ENCODE peak calls at places on chromosomes 2 and 18, in eight cellular contexts. H, C, R, X, F, Z, J and G are unnamed samples.

GRCh38 chr2:236641051-236641450 is 71.4 kb downstream of the ACKR3 start:
- DNase-seq in H (no peak), C (no peak), R (no peak), X (no peak), F (no peak), Z (no peak), J (no peak), G (no peak)

GRCh38 chr2:203758841-203759691 is 52.6 kb downstream of the CD28 start:
- DNase-seq in H (no peak), C (no peak), R (peak), X (peak), F (no peak), Z (no peak), J (peak), G (no peak)

GRCh38 chr2:133732982-133733670 is 164.9 kb upstream of the NCKAP5 start:
- DNase-seq in H (no peak), C (no peak), R (no peak), X (no peak), F (no peak), Z (no peak), J (no peak), G (no peak)

GRCh38 chr2:145060876-145061275 is 541.0 kb upstream of the ZEB2 start:
- DNase-seq in H (no peak), C (no peak), R (no peak), X (no peak), F (no peak), Z (no peak), J (no peak), G (no peak)

GRCh38 chr18:55547705-55548056 is 40.3 kb downstream of the TCF4 start:
- DNase-seq in H (no peak), C (no peak), R (no peak), X (no peak), F (no peak), Z (no peak), J (no peak), G (no peak)

GRCh38 chr2:40202798-40203400 is 249.0 kb downstream of the SLC8A1 start:
- DNase-seq in H (no peak), C (no peak), R (no peak), X (peak), F (no peak), Z (no peak), J (no peak), G (no peak)

GRCh38 chr18:48913201-48913600 is 37.6 kb downstream of the SMAD7 start:
- DNase-seq in H (no peak), C (no peak), R (no peak), X (no peak), F (peak), Z (no peak), J (no peak), G (no peak)

GRCh38 chr18:30999186-30999585 is 43.4 kb downstream of the DSC3 start:
- DNase-seq in H (no peak), C (no peak), R (peak), X (no peak), F (no peak), Z (no peak), J (no peak), G (no peak)

GRCh38 chr18:23949863-23950262 is 64.7 kb upstream of the TTC39C start:
- DNase-seq in H (no peak), C (no peak), R (no peak), X (no peak), F (no peak), Z (no peak), J (no peak), G (no peak)

GRCh38 chr18:76350134-76351025 is 144.7 kb downstream of the ZNF516 start:
- DNase-seq in H (no peak), C (no peak), R (no peak), X (no peak), F (no peak), Z (no peak), J (no peak), G (no peak)

GRCh38 chr18:39555511-39555910 is 1989.9 kb upstream of the CELF4 start:
- DNase-seq in H (no peak), C (no peak), R (no peak), X (no peak), F (no peak), Z (no peak), J (no peak), G (no peak)

GRCh38 chr2:97743913-97744312 is 30.5 kb downstream of the ZAP70 start:
- DNase-seq in H (no peak), C (no peak), R (no peak), X (no peak), F (no peak), Z (no peak), J (no peak), G (no peak)

GRCh38 chr2:43980902-43981301 is 14.9 kb downstream of the LRPPRC start:
- DNase-seq in H (no peak), C (no peak), R (no peak), X (no peak), F (no peak), Z (no peak), J (no peak), G (no peak)

GRCh38 chr2:12051831-12052230 is 305.4 kb downstream of the LPIN1 start:
- DNase-seq in H (no peak), C (no peak), R (no peak), X (no peak), F (no peak), Z (no peak), J (peak), G (no peak)

GRCh38 chr2:48915884-48916283 is 160.4 kb upstream of the LHCGR start:
- DNase-seq in H (no peak), C (no peak), R (no peak), X (no peak), F (no peak), Z (no peak), J (no peak), G (no peak)

GRCh38 chr18:44143054-44143453 is 537.6 kb upstream of the SETBP1 start:
- DNase-seq in H (no peak), C (no peak), R (no peak), X (no peak), F (no peak), Z (no peak), J (no peak), G (no peak)

GRCh38 chr2:63792523-63792922 is 49.2 kb upstream of the UGP2 start:
- DNase-seq in H (no peak), C (no peak), R (peak), X (peak), F (no peak), Z (no peak), J (peak), G (no peak)

GRCh38 chr18:27413495-27414401 is 228.6 kb upstream of the CHST9 start:
- DNase-seq in H (no peak), C (no peak), R (peak), X (no peak), F (no peak), Z (no peak), J (no peak), G (no peak)

GRCh38 chr2:227939271-227940027 is 68.0 kb downstream of the DAW1 start:
- DNase-seq in H (no peak), C (peak), R (peak), X (peak), F (no peak), Z (no peak), J (no peak), G (peak)

GRCh38 chr18:63603772-63604171 is 16.6 kb downstream of the SERPINB13 start:
- DNase-seq in H (no peak), C (no peak), R (no peak), X (no peak), F (no peak), Z (no peak), J (no peak), G (no peak)

GRCh38 chr2:138433995-138434991 is 67.3 kb upstream of the SPOPL start:
- DNase-seq in H (no peak), C (no peak), R (peak), X (no peak), F (no peak), Z (no peak), J (no peak), G (no peak)

GRCh38 chr2:183185534-183185933 is 61.3 kb downstream of the NUP35 start:
- DNase-seq in H (no peak), C (no peak), R (no peak), X (no peak), F (no peak), Z (no peak), J (no peak), G (no peak)

GRCh38 chr2:132632000-132632649 is 37.9 kb downstream of the LYPD1 start:
- DNase-seq in H (no peak), C (no peak), R (no peak), X (no peak), F (no peak), Z (peak), J (no peak), G (no peak)

GRCh38 chr18:59070181-59070912 is 69.3 kb upstream of the SEC11C start:
- DNase-seq in H (peak), C (peak), R (peak), X (peak), F (peak), Z (peak), J (peak), G (peak)

GRCh38 chr18:35747894-35748472 is 166.4 kb downstream of the GALNT1 start:
- DNase-seq in H (no peak), C (no peak), R (no peak), X (no peak), F (no peak), Z (no peak), J (no peak), G (no peak)

GRCh38 chr2:234556848-234557573 is 60.1 kb upstream of the ARL4C start:
- DNase-seq in H (no peak), C (no peak), R (no peak), X (no peak), F (no peak), Z (no peak), J (no peak), G (no peak)

GRCh38 chr2:105893011-105893995 is 148.6 kb downstream of the NCK2 start:
- DNase-seq in H (no peak), C (no peak), R (no peak), X (peak), F (no peak), Z (no peak), J (no peak), G (no peak)

GRCh38 chr2:79026061-79026460 is 559 bp downstream of the REG3G start:
- DNase-seq in H (no peak), C (no peak), R (no peak), X (no peak), F (no peak), Z (no peak), J (no peak), G (no peak)

GRCh38 chr2:203418271-203418670 is 90.1 kb downstream of the ABI2 start:
- DNase-seq in H (no peak), C (no peak), R (peak), X (no peak), F (no peak), Z (no peak), J (no peak), G (no peak)

GRCh38 chr2:70707706-70708105 is 60.3 kb downstream of the ADD2 start:
- DNase-seq in H (no peak), C (no peak), R (no peak), X (no peak), F (no peak), Z (no peak), J (no peak), G (no peak)

GRCh38 chr2:40364143-40364903 is 87.6 kb downstream of the SLC8A1 start:
- DNase-seq in H (no peak), C (no peak), R (peak), X (no peak), F (no peak), Z (no peak), J (no peak), G (no peak)

GRCh38 chr18:71250191-71250590 is 961.3 kb downstream of the SOCS6 start:
- DNase-seq in H (no peak), C (no peak), R (no peak), X (no peak), F (no peak), Z (no peak), J (no peak), G (no peak)

GRCh38 chr2:65367517-65367916 is 64.9 kb downstream of the SPRED2 start:
- DNase-seq in H (no peak), C (no peak), R (peak), X (peak), F (no peak), Z (no peak), J (peak), G (peak)

GRCh38 chr2:198325359-198325758 is 521.0 kb downstream of the PLCL1 start:
- DNase-seq in H (no peak), C (no peak), R (no peak), X (no peak), F (no peak), Z (no peak), J (no peak), G (no peak)

GRCh38 chr2:95314964-95315611 is 17.9 kb downstream of the KCNIP3 start:
- DNase-seq in H (no peak), C (peak), R (peak), X (no peak), F (no peak), Z (peak), J (no peak), G (no peak)

GRCh38 chr18:54358495-54358793 is 738 bp downstream of the C18orf54 start:
- DNase-seq in H (peak), C (no peak), R (no peak), X (peak), F (no peak), Z (no peak), J (no peak), G (no peak)

GRCh38 chr2:45729753-45730512 is 78.5 kb downstream of the PRKCE start:
- DNase-seq in H (no peak), C (peak), R (no peak), X (no peak), F (no peak), Z (no peak), J (no peak), G (no peak)

GRCh38 chr18:59340312-59340711 is 18.8 kb downstream of the LMAN1 start:
- DNase-seq in H (no peak), C (no peak), R (no peak), X (no peak), F (no peak), Z (no peak), J (no peak), G (no peak)

GRCh38 chr2:39437522-39438296 is 624 bp upstream of the MAP4K3 start:
- DNase-seq in H (peak), C (peak), R (peak), X (no peak), F (peak), Z (peak), J (no peak), G (no peak)

GRCh38 chr2:13193900-13194299 is 477.2 kb downstream of the TRIB2 start:
- DNase-seq in H (no peak), C (no peak), R (peak), X (no peak), F (no peak), Z (no peak), J (no peak), G (peak)

DNA sequence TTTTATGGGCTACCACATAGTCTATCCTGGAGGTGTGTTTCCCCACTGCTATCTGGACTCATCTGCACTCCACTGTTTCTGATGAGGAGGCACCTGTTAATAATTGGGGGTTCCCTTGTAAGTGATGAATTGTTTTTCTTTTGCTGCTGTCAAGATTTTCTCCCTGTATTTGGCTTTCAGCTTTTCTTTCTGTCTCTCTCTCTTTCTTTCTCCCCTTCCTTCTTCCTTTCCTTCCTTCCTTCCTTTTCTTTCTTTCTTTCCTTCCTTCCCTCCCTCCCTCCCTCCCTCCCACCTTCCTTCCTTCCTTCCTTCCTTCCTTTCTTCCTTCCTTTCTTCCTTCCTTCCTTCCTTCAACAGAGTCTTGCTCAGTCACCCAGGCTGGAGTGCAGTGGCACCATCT is 9.2 kb downstream of the GNLY start:
- DNase-seq in H (no peak), C (no peak), R (no peak), X (no peak), F (no peak), Z (no peak), J (no peak), G (no peak)
- H3K4me3 ChIP-seq in H (no peak), C (no peak), R (no peak), X (no peak), F (no peak), Z (no peak), J (no peak), G (no peak)

GRCh38 chr18:51195086-51195601 is 2.3 kb downstream of the MEX3C start:
- DNase-seq in H (no peak), C (no peak), R (no peak), X (no peak), F (no peak), Z (no peak), J (no peak), G (no peak)

GRCh38 chr18:51196116-51196810 is 1.2 kb downstream of the MEX3C start:
- DNase-seq in H (peak), C (no peak), R (peak), X (no peak), F (peak), Z (peak), J (no peak), G (no peak)

GRCh38 chr18:51196811-51197660 is 445 bp downstream of the MEX3C start:
- DNase-seq in H (peak), C (no peak), R (peak), X (no peak), F (peak), Z (no peak), J (no peak), G (peak)

GRCh38 chr18:51195602-51196115 is 1.8 kb downstream of the MEX3C start:
- DNase-seq in H (no peak), C (peak), R (peak), X (no peak), F (peak), Z (no peak), J (no peak), G (no peak)

GRCh38 chr18:51197661-51198424 is at the start of gene MEX3C:
- DNase-seq in H (peak), C (peak), R (peak), X (peak), F (peak), Z (peak), J (peak), G (peak)
- TF ChIP-seq CTCF in H (peak), C (no peak), R (peak), X (peak), F (peak), Z (peak), J (peak), G (peak)

GRCh38 chr2:100321181-100321880 is 970 bp downstream of the LONRF2 start:
- DNase-seq in H (peak), C (no peak), R (peak), X (no peak), F (no peak), Z (peak), J (no peak), G (no peak)
- H3K4me3 ChIP-seq in H (peak), C (no peak), R (peak), X (peak), F (no peak), Z (peak), J (peak), G (peak)

GRCh38 chr2:224359569-224359968 is 42.3 kb downstream of the FAM124B start:
- DNase-seq in H (no peak), C (no peak), R (peak), X (no peak), F (no peak), Z (no peak), J (no peak), G (no peak)
- TF ChIP-seq CTCF in H (peak), C (peak), R (peak), X (peak), F (no peak), Z (peak), J (peak), G (peak)

GRCh38 chr2:106956416-106956815 is 70.4 kb upstream of the ST6GAL2 start:
- DNase-seq in H (no peak), C (no peak), R (peak), X (peak), F (no peak), Z (no peak), J (no peak), G (no peak)
- H3K4me3 ChIP-seq in H (no peak), C (no peak), R (no peak), X (no peak), F (no peak), Z (no peak), J (no peak), G (no peak)

DNA sequence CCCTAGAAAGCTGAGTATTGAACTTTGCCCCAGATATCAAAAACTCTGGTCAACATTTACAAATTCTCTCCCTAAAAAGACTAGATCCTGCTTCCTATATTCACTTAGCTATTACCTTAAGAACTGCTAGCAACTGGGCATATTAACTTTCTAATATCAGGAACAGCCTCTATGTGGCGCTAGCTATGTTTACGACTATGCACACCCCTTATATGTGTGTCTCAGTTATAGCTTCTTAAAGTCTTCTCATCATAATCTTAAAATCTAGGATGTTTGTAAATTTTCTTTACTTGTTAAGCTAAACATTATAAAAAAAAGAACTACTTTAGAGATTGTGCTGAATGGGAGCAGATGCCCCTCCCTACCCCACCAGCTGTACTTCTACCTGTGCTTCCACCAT is 1.7 kb upstream of the STAMBP start:
- DNase-seq in H (no peak), C (no peak), R (peak), X (peak), F (no peak), Z (no peak), J (no peak), G (no peak)
- TF ChIP-seq CTCF in H (peak), C (peak), R (peak), X (peak), F (no peak), Z (no peak), J (peak), G (no peak)

DNA sequence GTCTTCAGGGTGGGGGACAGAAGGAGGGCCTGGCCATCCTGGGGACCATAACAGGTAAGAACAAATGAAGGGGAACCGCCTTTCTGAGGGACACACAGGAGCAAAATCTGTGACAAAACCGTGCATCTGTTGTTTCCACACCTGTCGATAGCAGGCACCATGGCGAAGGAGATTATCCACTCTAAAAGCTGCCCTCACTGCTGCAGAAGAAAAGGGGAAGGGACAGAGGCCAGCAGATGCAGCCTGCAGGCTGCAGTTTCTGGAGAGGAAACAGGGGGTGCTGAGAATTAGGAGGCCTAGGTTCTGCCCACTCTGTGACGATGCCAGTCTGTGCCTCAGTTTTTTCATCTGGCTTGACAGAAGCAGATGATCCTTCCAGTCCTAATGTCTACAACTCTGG is 17.8 kb downstream of the PAX8 start:
- DNase-seq in H (no peak), C (no peak), R (no peak), X (no peak), F (no peak), Z (no peak), J (no peak), G (no peak)
- H3K4me3 ChIP-seq in H (no peak), C (no peak), R (no peak), X (no peak), F (no peak), Z (no peak), J (no peak), G (no peak)

DNA sequence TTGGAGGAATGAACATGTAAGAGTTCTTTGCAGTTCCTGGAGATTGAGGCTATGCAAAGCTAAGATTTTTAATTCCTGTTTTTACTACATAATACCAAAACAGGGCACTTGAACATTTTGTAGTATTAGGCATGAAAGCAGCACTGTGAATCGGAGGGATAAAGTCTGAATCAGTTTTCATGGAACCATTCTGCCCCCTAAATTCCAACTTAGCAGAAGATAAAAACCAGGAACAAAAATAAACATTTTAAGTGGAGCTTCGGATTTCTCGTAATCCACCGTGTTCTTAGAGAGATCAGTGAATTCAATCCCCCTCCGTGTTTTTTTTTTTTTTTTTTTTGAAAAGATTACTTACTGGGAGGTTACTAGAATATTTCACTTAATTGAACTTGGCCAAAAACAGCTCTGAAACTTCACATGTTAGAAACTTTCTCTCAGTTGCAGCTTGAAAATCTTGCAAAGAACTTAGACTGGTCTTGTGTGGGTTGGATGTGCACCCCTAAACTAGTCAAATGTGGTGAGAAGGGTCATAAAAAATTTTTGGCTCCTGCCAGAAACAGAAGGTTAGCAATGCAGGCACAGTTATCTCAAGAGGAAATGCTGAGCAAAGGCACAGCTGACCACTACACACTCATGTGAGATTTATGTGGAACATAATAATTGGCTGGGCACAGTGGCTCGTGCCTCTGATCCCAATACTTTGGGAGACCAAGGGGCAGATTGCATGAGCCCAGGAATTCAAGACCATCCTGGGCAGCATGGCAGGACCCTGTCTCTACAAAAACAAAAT is 145.4 kb upstream of the RNF152 start:
- DNase-seq in H (no peak), C (no peak), R (peak), X (no peak), F (no peak), Z (no peak), J (no peak), G (no peak)
- TF ChIP-seq CTCF in H (no peak), C (no peak), R (no peak), X (no peak), F (no peak), Z (no peak), J (peak), G (no peak)